ENCODE peak calls at places on chromosome 2, in ten cellular contexts. One of them, this sample, is unnamed.
A peak's percentile ranks its signal among the peaks of the same experiment; 100 is the strongest.

GRCh38 chr2:128433911-128434550 is 115.4 kb upstream of the HS6ST1 start:
- DNase-seq in ovary: no peak
- DNase-seq in HCT116: no peak
- DNase-seq in CD4-positive, alpha-beta T cell: no peak
- DNase-seq in upper lobe of right lung: no peak
- DNase-seq in brain microvascular endothelial cell: no peak
- DNase-seq in IMR-90: no peak
- DNase-seq in tibial nerve: no peak
- DNase-seq in A549: no peak
- DNase-seq in A673: no peak
- DNase-seq in this sample: peak; percentile 0

GRCh38 chr2:226414313-226414712 is 385.3 kb downstream of the IRS1 start:
- DNase-seq in A549: no peak
- DNase-seq in HCT116: no peak
- DNase-seq in A673: peak; percentile 39
- DNase-seq in ovary: no peak
- DNase-seq in CD4-positive, alpha-beta T cell: no peak
- DNase-seq in tibial nerve: no peak
- DNase-seq in brain microvascular endothelial cell: no peak
- DNase-seq in IMR-90: no peak
- DNase-seq in upper lobe of right lung: no peak
- DNase-seq in this sample: no peak

GRCh38 chr2:74573747-74574562 is 19.4 kb downstream of the DOK1 start:
- DNase-seq in CD4-positive, alpha-beta T cell: peak; percentile 4
- DNase-seq in HCT116: no peak
- DNase-seq in A549: no peak
- DNase-seq in IMR-90: peak; percentile 72
- DNase-seq in A673: peak; percentile 62
- DNase-seq in upper lobe of right lung: no peak
- DNase-seq in tibial nerve: no peak
- DNase-seq in brain microvascular endothelial cell: peak; percentile 68
- DNase-seq in ovary: no peak
- DNase-seq in this sample: no peak

GRCh38 chr2:109176928-109177327 is 47.9 kb downstream of the SH3RF3 start:
- DNase-seq in tibial nerve: no peak
- DNase-seq in A673: no peak
- DNase-seq in IMR-90: no peak
- DNase-seq in HCT116: no peak
- DNase-seq in ovary: no peak
- DNase-seq in CD4-positive, alpha-beta T cell: no peak
- DNase-seq in brain microvascular endothelial cell: no peak
- DNase-seq in A549: no peak
- DNase-seq in upper lobe of right lung: no peak
- DNase-seq in this sample: no peak

GRCh38 chr2:226766352-226767055 is 33.1 kb downstream of the IRS1 start:
- DNase-seq in upper lobe of right lung: no peak
- DNase-seq in IMR-90: peak; percentile 80
- DNase-seq in brain microvascular endothelial cell: peak; percentile 20
- DNase-seq in A549: no peak
- DNase-seq in A673: no peak
- DNase-seq in HCT116: no peak
- DNase-seq in ovary: no peak
- DNase-seq in CD4-positive, alpha-beta T cell: no peak
- DNase-seq in tibial nerve: no peak
- DNase-seq in this sample: no peak

GRCh38 chr2:163175294-163175693 is 336.7 kb upstream of the KCNH7 start:
- DNase-seq in ovary: no peak
- DNase-seq in HCT116: no peak
- DNase-seq in IMR-90: no peak
- DNase-seq in CD4-positive, alpha-beta T cell: no peak
- DNase-seq in A673: no peak
- DNase-seq in upper lobe of right lung: no peak
- DNase-seq in brain microvascular endothelial cell: no peak
- DNase-seq in tibial nerve: no peak
- DNase-seq in A549: no peak
- DNase-seq in this sample: no peak

GRCh38 chr2:192197387-192197786 is 2.7 kb upstream of the TMEFF2 start:
- DNase-seq in A673: peak; percentile 58
- DNase-seq in CD4-positive, alpha-beta T cell: no peak
- DNase-seq in HCT116: no peak
- DNase-seq in tibial nerve: no peak
- DNase-seq in upper lobe of right lung: no peak
- DNase-seq in brain microvascular endothelial cell: peak; percentile 11
- DNase-seq in IMR-90: no peak
- DNase-seq in ovary: no peak
- DNase-seq in A549: peak; percentile 13
- DNase-seq in this sample: no peak

GRCh38 chr2:43942001-43942400 is 53.8 kb downstream of the LRPPRC start:
- DNase-seq in ovary: no peak
- DNase-seq in brain microvascular endothelial cell: no peak
- DNase-seq in HCT116: no peak
- DNase-seq in A673: peak; percentile 44
- DNase-seq in A549: no peak
- DNase-seq in upper lobe of right lung: no peak
- DNase-seq in CD4-positive, alpha-beta T cell: no peak
- DNase-seq in IMR-90: peak; percentile 1
- DNase-seq in tibial nerve: no peak
- DNase-seq in this sample: no peak

GRCh38 chr2:19313553-19313952 is 44.9 kb downstream of the OSR1 start:
- DNase-seq in HCT116: no peak
- DNase-seq in upper lobe of right lung: no peak
- DNase-seq in CD4-positive, alpha-beta T cell: no peak
- DNase-seq in tibial nerve: no peak
- DNase-seq in A549: no peak
- DNase-seq in brain microvascular endothelial cell: no peak
- DNase-seq in IMR-90: no peak
- DNase-seq in ovary: no peak
- DNase-seq in A673: no peak
- DNase-seq in this sample: no peak

DNA sequence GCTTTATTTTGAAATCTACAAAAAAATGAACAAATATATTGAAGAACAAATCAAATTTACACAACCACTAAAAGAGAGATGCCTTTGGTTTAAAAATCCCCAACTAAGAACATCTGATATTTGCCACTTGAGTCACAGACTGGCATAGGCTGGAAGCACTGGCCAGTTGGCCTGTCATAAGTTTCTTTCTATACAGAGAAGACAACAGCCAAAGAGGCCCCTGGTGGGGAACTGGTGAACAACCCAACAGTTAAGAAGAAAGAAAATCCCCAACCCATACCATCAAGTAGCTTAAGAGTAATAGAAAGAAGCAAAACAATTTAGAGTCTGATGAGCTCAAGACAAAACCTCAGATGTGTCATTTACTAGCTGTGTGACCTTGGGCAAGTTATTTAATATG is 45.5 kb downstream of the OSR1 start:
- DNase-seq in HCT116: peak; percentile 4
- DNase-seq in IMR-90: peak; percentile 56
- DNase-seq in A549: peak; percentile 51
- DNase-seq in A673: peak; percentile 19
- DNase-seq in CD4-positive, alpha-beta T cell: no peak
- DNase-seq in tibial nerve: no peak
- DNase-seq in upper lobe of right lung: no peak
- DNase-seq in brain microvascular endothelial cell: peak; percentile 55
- DNase-seq in ovary: no peak
- DNase-seq in this sample: no peak
- TF ChIP-seq CTCF in HCT116: peak; percentile 29
- TF ChIP-seq CTCF in IMR-90: peak; percentile 41
- TF ChIP-seq CTCF in A549: no peak
- TF ChIP-seq CTCF in A673: peak; percentile 38
- TF ChIP-seq CTCF in CD4-positive, alpha-beta T cell: peak; percentile 10
- TF ChIP-seq CTCF in tibial nerve: no peak
- TF ChIP-seq CTCF in upper lobe of right lung: peak; percentile 32
- TF ChIP-seq CTCF in brain microvascular endothelial cell: peak; percentile 75
- TF ChIP-seq CTCF in ovary: no peak
- TF ChIP-seq CTCF in this sample: no peak

GRCh38 chr2:144481109-144481508 is 38.8 kb downstream of the ZEB2 start:
- DNase-seq in ovary: no peak
- DNase-seq in tibial nerve: no peak
- DNase-seq in A673: no peak
- DNase-seq in brain microvascular endothelial cell: no peak
- DNase-seq in IMR-90: no peak
- DNase-seq in upper lobe of right lung: no peak
- DNase-seq in CD4-positive, alpha-beta T cell: no peak
- DNase-seq in HCT116: no peak
- DNase-seq in A549: no peak
- DNase-seq in this sample: no peak

GRCh38 chr2:144481666-144482065 is 38.3 kb downstream of the ZEB2 start:
- DNase-seq in CD4-positive, alpha-beta T cell: no peak
- DNase-seq in HCT116: no peak
- DNase-seq in ovary: no peak
- DNase-seq in A673: no peak
- DNase-seq in A549: no peak
- DNase-seq in IMR-90: no peak
- DNase-seq in tibial nerve: no peak
- DNase-seq in upper lobe of right lung: no peak
- DNase-seq in brain microvascular endothelial cell: no peak
- DNase-seq in this sample: no peak

GRCh38 chr2:144480257-144480656 is 39.7 kb downstream of the ZEB2 start:
- DNase-seq in tibial nerve: no peak
- DNase-seq in brain microvascular endothelial cell: no peak
- DNase-seq in HCT116: no peak
- DNase-seq in ovary: no peak
- DNase-seq in A549: no peak
- DNase-seq in A673: no peak
- DNase-seq in IMR-90: peak; percentile 58
- DNase-seq in CD4-positive, alpha-beta T cell: no peak
- DNase-seq in upper lobe of right lung: no peak
- DNase-seq in this sample: no peak

GRCh38 chr2:144479659-144480058 is 40.3 kb downstream of the ZEB2 start:
- DNase-seq in HCT116: no peak
- DNase-seq in A549: no peak
- DNase-seq in IMR-90: no peak
- DNase-seq in brain microvascular endothelial cell: no peak
- DNase-seq in ovary: no peak
- DNase-seq in upper lobe of right lung: no peak
- DNase-seq in A673: no peak
- DNase-seq in CD4-positive, alpha-beta T cell: no peak
- DNase-seq in tibial nerve: no peak
- DNase-seq in this sample: no peak

DNA sequence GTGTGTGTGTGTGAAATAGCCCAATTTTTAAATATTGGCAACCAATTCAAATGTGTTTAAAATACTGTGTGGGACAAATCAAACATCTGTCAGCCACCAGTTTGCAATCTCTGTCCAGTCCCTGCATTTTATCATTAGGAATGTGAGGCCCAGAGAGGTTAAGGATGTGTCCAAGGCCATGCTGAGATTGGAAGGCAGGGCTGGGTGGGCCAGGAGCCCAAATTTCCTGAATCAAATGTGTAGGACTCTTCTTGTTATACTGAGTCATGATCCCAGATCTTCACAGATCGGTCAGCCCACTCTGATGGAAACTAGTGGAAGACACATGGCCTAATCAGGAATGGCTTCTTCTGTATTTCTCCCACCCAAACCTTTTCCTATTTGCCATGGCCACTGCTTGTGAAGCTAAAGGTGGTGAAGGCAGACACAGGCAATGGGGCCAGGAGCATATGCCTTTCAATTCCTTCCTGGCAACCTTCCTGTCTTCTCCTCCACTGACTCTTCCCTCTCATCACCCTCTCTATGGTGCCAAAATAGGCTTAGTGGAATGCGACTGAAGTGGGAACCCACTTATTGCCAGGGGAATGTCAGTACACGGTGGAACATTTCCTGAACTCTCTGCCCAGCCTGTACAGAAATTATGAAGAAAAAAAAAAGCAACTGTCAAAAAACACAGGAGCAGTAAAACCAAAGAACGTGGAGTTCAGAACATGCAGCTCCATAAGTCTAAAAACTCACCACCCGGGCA is 35.5 kb downstream of the ZEB2 start:
- DNase-seq in tibial nerve: no peak
- DNase-seq in upper lobe of right lung: no peak
- DNase-seq in HCT116: no peak
- DNase-seq in A549: no peak
- DNase-seq in CD4-positive, alpha-beta T cell: no peak
- DNase-seq in IMR-90: no peak
- DNase-seq in ovary: no peak
- DNase-seq in brain microvascular endothelial cell: no peak
- DNase-seq in A673: no peak
- DNase-seq in this sample: no peak
- H3K27ac ChIP-seq in tibial nerve: peak overlapping the region; percentile 18
- H3K27ac ChIP-seq in upper lobe of right lung: peak overlapping the region; percentile 12
- H3K27ac ChIP-seq in HCT116: no peak overlapping the region
- H3K27ac ChIP-seq in A549: no peak overlapping the region
- H3K27ac ChIP-seq in CD4-positive, alpha-beta T cell: no peak overlapping the region
- H3K27ac ChIP-seq in IMR-90: no peak overlapping the region
- H3K27ac ChIP-seq in ovary: no peak overlapping the region
- H3K27ac ChIP-seq in brain microvascular endothelial cell: no peak overlapping the region
- H3K27ac ChIP-seq in A673: no peak overlapping the region
- H3K27ac ChIP-seq in this sample: no peak overlapping the region

GRCh38 chr2:28135324-28135723 is 244.8 kb downstream of the BABAM2 start:
- DNase-seq in ovary: no peak
- DNase-seq in A549: no peak
- DNase-seq in CD4-positive, alpha-beta T cell: no peak
- DNase-seq in IMR-90: no peak
- DNase-seq in A673: peak; percentile 6
- DNase-seq in HCT116: no peak
- DNase-seq in brain microvascular endothelial cell: no peak
- DNase-seq in upper lobe of right lung: no peak
- DNase-seq in tibial nerve: no peak
- DNase-seq in this sample: no peak

GRCh38 chr2:28134857-28135256 is 244.3 kb downstream of the BABAM2 start:
- DNase-seq in A549: no peak
- DNase-seq in IMR-90: no peak
- DNase-seq in A673: no peak
- DNase-seq in ovary: no peak
- DNase-seq in CD4-positive, alpha-beta T cell: no peak
- DNase-seq in upper lobe of right lung: no peak
- DNase-seq in HCT116: no peak
- DNase-seq in tibial nerve: no peak
- DNase-seq in brain microvascular endothelial cell: no peak
- DNase-seq in this sample: no peak

GRCh38 chr2:28136557-28136956 is 246.0 kb downstream of the BABAM2 start:
- DNase-seq in A549: no peak
- DNase-seq in brain microvascular endothelial cell: no peak
- DNase-seq in ovary: no peak
- DNase-seq in HCT116: no peak
- DNase-seq in CD4-positive, alpha-beta T cell: no peak
- DNase-seq in IMR-90: no peak
- DNase-seq in tibial nerve: no peak
- DNase-seq in A673: no peak
- DNase-seq in upper lobe of right lung: no peak
- DNase-seq in this sample: no peak

GRCh38 chr2:28137221-28137620 is 246.7 kb downstream of the BABAM2 start:
- DNase-seq in brain microvascular endothelial cell: peak; percentile 81
- DNase-seq in upper lobe of right lung: no peak
- DNase-seq in IMR-90: peak; percentile 86
- DNase-seq in A673: peak; percentile 96
- DNase-seq in HCT116: no peak
- DNase-seq in ovary: peak; percentile 63
- DNase-seq in tibial nerve: peak; percentile 66
- DNase-seq in CD4-positive, alpha-beta T cell: no peak
- DNase-seq in A549: peak; percentile 29
- DNase-seq in this sample: peak; percentile 51

DNA sequence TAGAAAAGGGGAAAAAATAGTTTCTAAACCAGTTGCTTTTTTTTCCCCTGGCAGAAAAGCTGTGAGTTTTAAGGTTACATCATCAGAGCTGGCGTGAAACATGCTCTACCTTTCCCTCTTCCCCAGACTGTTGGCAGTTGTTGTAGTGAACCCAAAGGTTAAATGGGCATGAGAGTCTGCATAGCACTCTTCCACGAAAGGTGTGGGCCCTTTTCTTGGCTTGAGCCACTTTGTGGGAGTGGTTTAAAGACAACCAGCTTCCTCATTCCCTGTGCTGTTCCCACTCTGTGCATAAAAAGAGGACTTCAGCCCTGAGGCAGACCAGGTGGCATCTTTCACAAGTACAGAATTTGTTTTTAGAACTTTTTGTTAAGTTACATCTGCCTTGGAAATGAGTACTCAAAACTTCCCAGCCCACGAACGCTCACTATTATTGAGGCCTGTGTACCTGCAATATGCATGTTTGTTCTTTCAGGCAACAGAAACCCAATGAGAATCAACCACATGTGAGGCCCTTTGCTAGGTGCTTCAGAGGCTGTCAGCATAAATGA is 243.8 kb downstream of the BABAM2 start:
- DNase-seq in brain microvascular endothelial cell: no peak
- DNase-seq in A549: peak; percentile 11
- DNase-seq in A673: no peak
- DNase-seq in HCT116: no peak
- DNase-seq in upper lobe of right lung: no peak
- DNase-seq in ovary: peak; percentile 68
- DNase-seq in tibial nerve: peak; percentile 12
- DNase-seq in IMR-90: no peak
- DNase-seq in CD4-positive, alpha-beta T cell: no peak
- DNase-seq in this sample: peak; percentile 49
- TF ChIP-seq CTCF in brain microvascular endothelial cell: no peak
- TF ChIP-seq CTCF in A549: no peak
- TF ChIP-seq CTCF in A673: no peak
- TF ChIP-seq CTCF in HCT116: no peak
- TF ChIP-seq CTCF in upper lobe of right lung: no peak
- TF ChIP-seq CTCF in ovary: no peak
- TF ChIP-seq CTCF in tibial nerve: no peak
- TF ChIP-seq CTCF in IMR-90: no peak
- TF ChIP-seq CTCF in CD4-positive, alpha-beta T cell: no peak
- TF ChIP-seq CTCF in this sample: no peak

GRCh38 chr2:126665483-126665882 is 9.5 kb downstream of the GYPC start:
- DNase-seq in tibial nerve: no peak
- DNase-seq in A549: no peak
- DNase-seq in brain microvascular endothelial cell: no peak
- DNase-seq in IMR-90: no peak
- DNase-seq in HCT116: no peak
- DNase-seq in ovary: no peak
- DNase-seq in A673: no peak
- DNase-seq in upper lobe of right lung: no peak
- DNase-seq in CD4-positive, alpha-beta T cell: no peak
- DNase-seq in this sample: no peak
- H3K27ac ChIP-seq in tibial nerve: peak overlapping the region; percentile 3
- H3K27ac ChIP-seq in A549: no peak overlapping the region
- H3K27ac ChIP-seq in brain microvascular endothelial cell: no peak overlapping the region
- H3K27ac ChIP-seq in IMR-90: no peak overlapping the region
- H3K27ac ChIP-seq in HCT116: no peak overlapping the region
- H3K27ac ChIP-seq in ovary: no peak overlapping the region
- H3K27ac ChIP-seq in A673: no peak overlapping the region
- H3K27ac ChIP-seq in upper lobe of right lung: no peak overlapping the region
- H3K27ac ChIP-seq in CD4-positive, alpha-beta T cell: no peak overlapping the region
- H3K27ac ChIP-seq in this sample: no peak overlapping the region

This sample was measured in uterus.